ENCODE peak calls at places on chromosome 20, in four cellular contexts. A is K562, G is HepG2, U is H1. Z is an unnamed sample.

GRCh38 chr20:20237093-20237959 is 130.6 kb upstream of the INSM1 start:
- DNase-seq in A (peak; percentile 54), G (peak; percentile 55), U (peak; percentile 65), Z (peak; percentile 28)

GRCh38 chr20:40319741-40320499 is 369.1 kb downstream of the MAFB start:
- DNase-seq in A (no peak), G (no peak), U (no peak), Z (no peak)

GRCh38 chr20:63441136-63441776 is 31.2 kb downstream of the KCNQ2 start:
- DNase-seq in A (no peak), G (no peak), U (no peak), Z (no peak)

GRCh38 chr20:12911372-12911771 is 97.4 kb upstream of the SPTLC3 start:
- DNase-seq in A (no peak), G (no peak), U (no peak), Z (no peak)

GRCh38 chr20:45138451-45139300 is 14.4 kb upstream of the WFDC12 start:
- DNase-seq in A (peak; percentile 83), G (peak; percentile 34), U (peak; percentile 99), Z (peak; percentile 21)

GRCh38 chr20:33169176-33169794 is 1.3 kb downstream of the BPIFA2 start:
- DNase-seq in A (peak; percentile 59), G (peak; percentile 29), U (peak; percentile 81), Z (no peak)

GRCh38 chr20:25048519-25048952 is 9.4 kb downstream of the ACSS1 start:
- DNase-seq in A (no peak), G (no peak), U (no peak), Z (no peak)

GRCh38 chr20:21325296-21325695 is 22.2 kb downstream of the XRN2 start:
- DNase-seq in A (no peak), G (no peak), U (no peak), Z (no peak)

GRCh38 chr20:48824830-48825550 is 2.8 kb downstream of the PREX1 start:
- DNase-seq in A (no peak), G (no peak), U (no peak), Z (no peak)

GRCh38 chr20:60046011-60046413 is 87.8 kb downstream of the CDH26 start:
- DNase-seq in A (no peak), G (no peak), U (no peak), Z (no peak)

GRCh38 chr20:55616367-55616766 is 389.0 kb downstream of the CBLN4 start:
- DNase-seq in A (no peak), G (no peak), U (no peak), Z (no peak)

GRCh38 chr20:46167080-46167479 is 49.0 kb downstream of the CD40 start:
- DNase-seq in A (no peak), G (no peak), U (no peak), Z (no peak)

GRCh38 chr20:50930139-50931047 is 844 bp downstream of the ADNP start:
- DNase-seq in A (peak; percentile 30), G (no peak), U (no peak), Z (no peak)

GRCh38 chr20:48006036-48006833 is 221.0 kb upstream of the SULF2 start:
- DNase-seq in A (no peak), G (no peak), U (no peak), Z (no peak)

GRCh38 chr20:45993197-45993951 is 15.3 kb upstream of the MMP9 start:
- DNase-seq in A (no peak), G (peak; percentile 56), U (no peak), Z (peak; percentile 57)

GRCh38 chr20:53806683-53807401 is 213.2 kb upstream of the ZNF217 start:
- DNase-seq in A (no peak), G (no peak), U (no peak), Z (no peak)

GRCh38 chr20:15836634-15837033 is 736.6 kb downstream of the KIF16B start:
- DNase-seq in A (no peak), G (no peak), U (no peak), Z (no peak)

GRCh38 chr20:58102744-58103516 is 125.5 kb downstream of the ANKRD60 start:
- DNase-seq in A (no peak), G (no peak), U (no peak), Z (no peak)

GRCh38 chr20:49450281-49450707 is 32.2 kb downstream of the KCNB1 start:
- DNase-seq in A (no peak), G (no peak), U (no peak), Z (no peak)

GRCh38 chr20:50820515-50821256 is 25.8 kb downstream of the BCAS4 start:
- DNase-seq in A (no peak), G (no peak), U (no peak), Z (no peak)

GRCh38 chr20:17848649-17849048 is 119.9 kb downstream of the SNX5 start:
- DNase-seq in A (no peak), G (no peak), U (no peak), Z (no peak)

GRCh38 chr20:32535953-32536823 is 48.9 kb downstream of the NOL4L start:
- DNase-seq in A (peak; percentile 96), G (peak; percentile 79), U (peak; percentile 74), Z (peak; percentile 7)

GRCh38 chr20:49690899-49691620 is 22.6 kb downstream of the B4GALT5 start:
- DNase-seq in A (no peak), G (peak; percentile 96), U (no peak), Z (peak; percentile 73)

GRCh38 chr20:48908661-48909316 is 12.7 kb upstream of the ARFGEF2 start:
- DNase-seq in A (no peak), G (no peak), U (no peak), Z (no peak)

GRCh38 chr20:1805161-1805581 is 90.0 kb upstream of the SIRPA start:
- DNase-seq in A (no peak), G (no peak), U (no peak), Z (no peak)

GRCh38 chr20:25984933-25985332 is 288.3 kb upstream of the ZNF337 start:
- DNase-seq in A (peak; percentile 18), G (no peak), U (no peak), Z (no peak)

GRCh38 chr20:32483351-32484220 is 101.5 kb downstream of the NOL4L start:
- DNase-seq in A (no peak), G (peak; percentile 72), U (peak; percentile 84), Z (peak; percentile 3)

GRCh38 chr20:12207875-12208274 is 290.2 kb downstream of the BTBD3 start:
- DNase-seq in A (peak; percentile 12), G (peak; percentile 44), U (peak; percentile 77), Z (peak; percentile 0)

GRCh38 chr20:3222635-3223600 is 13.6 kb downstream of the ITPA start:
- DNase-seq in A (no peak), G (peak; percentile 99), U (no peak), Z (no peak)

GRCh38 chr20:11850901-11851300 is 66.8 kb upstream of the BTBD3 start:
- DNase-seq in A (no peak), G (no peak), U (no peak), Z (peak; percentile 10)

GRCh38 chr20:44990425-44990824 is 24.1 kb downstream of the STK4 start:
- DNase-seq in A (no peak), G (no peak), U (no peak), Z (no peak)

GRCh38 chr20:24995741-24996448 is 3.3 kb upstream of the APMAP start:
- DNase-seq in A (no peak), G (no peak), U (peak; percentile 31), Z (no peak)

GRCh38 chr20:61185181-61185580 is 66.9 kb upstream of the CDH4 start:
- DNase-seq in A (no peak), G (no peak), U (no peak), Z (no peak)

GRCh38 chr20:38724603-38725457 is 544 bp downstream of the SLC32A1 start:
- DNase-seq in A (peak; percentile 33), G (no peak), U (peak; percentile 80), Z (no peak)

GRCh38 chr20:38725458-38725958 is 1.2 kb downstream of the SLC32A1 start:
- DNase-seq in A (no peak), G (no peak), U (no peak), Z (no peak)

GRCh38 chr20:38727602-38728236 is 3.4 kb downstream of the SLC32A1 start:
- DNase-seq in A (no peak), G (no peak), U (peak; percentile 67), Z (no peak)

GRCh38 chr20:38726849-38727601 is 2.7 kb downstream of the SLC32A1 start:
- DNase-seq in A (peak; percentile 73), G (peak; percentile 61), U (peak; percentile 99), Z (no peak)

DNA sequence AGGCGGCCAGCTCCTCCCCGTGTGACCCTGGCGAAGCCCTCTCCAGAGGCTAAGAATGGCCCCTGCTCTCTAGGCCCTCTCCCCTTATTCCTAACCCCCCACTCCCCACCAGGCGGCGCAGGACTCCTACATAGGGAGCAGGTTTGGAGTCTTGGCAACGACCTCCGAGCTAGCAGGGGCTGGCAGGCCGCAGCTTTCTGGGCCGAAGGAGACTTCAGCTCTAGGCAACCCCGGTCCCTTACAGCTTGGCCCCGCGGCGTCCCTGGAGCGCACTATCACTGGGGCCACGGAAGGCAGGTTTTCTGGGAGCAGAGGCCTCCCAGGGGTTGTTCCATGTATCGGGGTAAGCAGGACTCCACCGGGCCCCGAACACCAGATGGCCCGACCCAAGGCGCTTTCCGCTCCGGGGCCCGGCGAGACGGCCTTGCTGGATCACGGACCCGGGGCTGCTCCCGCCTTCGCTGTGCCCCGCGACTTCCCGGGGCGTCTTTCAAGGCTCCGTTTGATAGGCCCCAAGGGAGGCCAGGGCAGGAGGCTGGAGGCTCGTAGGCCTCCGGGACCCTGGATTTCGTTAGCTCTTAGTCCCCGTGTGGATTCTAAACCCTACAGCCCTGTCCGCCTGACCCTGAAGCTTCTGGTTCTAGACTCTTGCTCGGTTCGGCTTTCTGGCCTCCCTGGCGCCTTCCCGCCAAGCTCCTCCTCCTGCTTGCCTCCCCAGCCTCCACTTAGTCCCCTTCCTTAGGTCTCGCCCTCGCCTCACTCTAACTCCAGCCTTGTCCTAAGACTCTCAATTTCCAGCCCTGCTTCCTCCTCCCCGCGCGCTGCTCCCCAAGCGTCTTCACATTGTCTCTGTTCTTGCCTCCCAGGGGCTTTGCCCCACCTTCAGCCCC is 1.9 kb downstream of the SLC32A1 start:
- DNase-seq in A (peak; percentile 74), G (peak; percentile 75), U (peak; percentile 92), Z (no peak)
- TF ChIP-seq FOSL1 in A (no peak), G (no peak), U (no peak), Z (no peak)

GRCh38 chr20:8829232-8829631 is 239.7 kb upstream of the PLCB4 start:
- DNase-seq in A (peak; percentile 8), G (no peak), U (no peak), Z (no peak)
- TF ChIP-seq FOSL1 in A (no peak), G (no peak), U (no peak), Z (no peak)

DNA sequence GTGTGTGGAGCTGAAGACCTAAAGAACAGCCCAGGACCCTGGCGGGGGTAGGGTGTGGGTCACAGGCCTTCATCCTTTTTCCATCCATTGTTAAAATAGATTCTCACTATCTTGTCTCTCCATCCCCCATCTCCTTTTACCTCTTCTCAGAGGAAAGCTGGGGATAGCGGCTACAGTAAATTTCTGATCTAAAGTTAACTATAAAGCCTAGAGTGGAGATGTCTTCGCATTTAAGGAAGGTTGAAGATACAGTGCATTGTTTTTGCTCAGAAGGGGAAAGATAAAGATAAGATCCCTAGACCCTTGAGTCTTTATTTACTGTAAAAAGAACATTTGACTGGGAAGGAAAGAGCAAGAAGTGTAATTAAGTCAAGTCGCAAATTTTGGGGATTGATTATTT is 8.6 kb downstream of the FOXA2 start:
- DNase-seq in A (no peak), G (no peak), U (no peak), Z (no peak)
- TF ChIP-seq FOSL1 in A (no peak), G (no peak), U (no peak), Z (no peak)

GRCh38 chr20:51934301-51935002 is 132.1 kb upstream of the SALL4 start:
- DNase-seq in A (no peak), G (no peak), U (no peak), Z (no peak)

GRCh38 chr20:51926670-51927305 is 124.5 kb upstream of the SALL4 start:
- DNase-seq in A (no peak), G (no peak), U (no peak), Z (no peak)

GRCh38 chr20:51931321-51931720 is 129.0 kb upstream of the SALL4 start:
- DNase-seq in A (no peak), G (peak; percentile 30), U (no peak), Z (no peak)

GRCh38 chr20:51928931-51929330 is 126.6 kb upstream of the SALL4 start:
- DNase-seq in A (no peak), G (no peak), U (no peak), Z (no peak)

GRCh38 chr20:51930775-51931174 is 128.5 kb upstream of the SALL4 start:
- DNase-seq in A (no peak), G (no peak), U (no peak), Z (peak; percentile 6)
- TF ChIP-seq FOSL1 in A (no peak), G (no peak), U (no peak), Z (no peak)